ENCODE peak calls at places on chromosomes 13 and 19, in ten cellular contexts. S is GM04503; K is neural crest cell; E is amniotic stem cell; F is HEK293T; V is ovary; H is endothelial cell; C is effector CD4-positive, alpha-beta T cell; M is stimulated activated CD4-positive, alpha-beta T cell treated with anti-CD3 and anti-CD28 coated beads, Interleukin-15, amount 100 ng/mL, for 1 hour; R is NAMALWA. O is an unnamed sample.

GRCh38 chr19:33432408-33433170 is 59.1 kb downstream of the CEBPG start:
- DNase-seq in C (no peak), S (no peak), V (no peak), E (no peak), R (no peak), M (no peak), H (no peak), F (no peak), K (no peak), O (no peak)

GRCh38 chr13:31786011-31786410 is 46.7 kb downstream of the RXFP2 start:
- DNase-seq in R (no peak), V (no peak), K (no peak), S (no peak), C (no peak), E (no peak), H (no peak), M (no peak), F (no peak), O (peak; percentile 35)

GRCh38 chr19:46279177-46279576 is 17.7 kb upstream of the HIF3A start:
- DNase-seq in C (no peak), V (no peak), E (no peak), F (no peak), R (no peak), M (no peak), H (no peak), S (no peak), K (no peak), O (no peak)

GRCh38 chr13:93216122-93216521 is 10.5 kb upstream of the GPC6 start:
- DNase-seq in K (no peak), S (no peak), V (no peak), R (no peak), E (no peak), M (no peak), H (no peak), C (no peak), F (no peak), O (no peak)

GRCh38 chr13:40330950-40331349 is 335.5 kb downstream of the FOXO1 start:
- DNase-seq in K (no peak), E (no peak), C (no peak), S (no peak), V (no peak), F (no peak), M (no peak), R (no peak), H (no peak), O (no peak)

GRCh38 chr13:44244288-44244687 is 129.3 kb upstream of the SERP2 start:
- DNase-seq in E (peak; percentile 53), H (no peak), F (no peak), K (no peak), S (no peak), C (no peak), V (no peak), M (no peak), R (no peak), O (no peak)

GRCh38 chr13:44373601-44374347 is at the start of gene SERP2:
- DNase-seq in R (no peak), C (no peak), F (peak; percentile 66), V (peak; percentile 51), S (no peak), E (no peak), H (peak; percentile 18), K (peak; percentile 45), M (no peak), O (no peak)

GRCh38 chr13:99606322-99607089 is 105.2 kb downstream of the TM9SF2 start:
- DNase-seq in E (peak; percentile 72), V (peak; percentile 84), K (peak; percentile 89), F (peak; percentile 91), S (no peak), M (peak; percentile 85), C (peak; percentile 86), H (peak; percentile 95), R (peak; percentile 93), O (peak; percentile 93)

GRCh38 chr13:110551284-110551683 is 10.2 kb downstream of the RAB20 start:
- DNase-seq in S (no peak), R (no peak), K (no peak), E (no peak), F (no peak), C (no peak), V (no peak), H (no peak), M (no peak), O (no peak)